ENCODE peak calls at places on chromosomes 2 and 18, in seven cellular contexts. D, W, J, L, B, T and I are unnamed samples.

GRCh38 chr18:7575465-7576026 is 8.4 kb downstream of the PTPRM start:
- DNase-seq in D (peak), W (no peak), J (no peak), L (no peak), B (no peak), T (no peak), I (no peak)

GRCh38 chr2:3279236-3279960 is 98.2 kb downstream of the EIPR1 start:
- DNase-seq in D (no peak), W (no peak), J (peak), L (no peak), B (no peak), T (peak), I (no peak)

GRCh38 chr2:45688479-45689298 is 37.2 kb downstream of the PRKCE start:
- DNase-seq in D (no peak), W (no peak), J (no peak), L (no peak), B (no peak), T (no peak), I (no peak)

GRCh38 chr2:110748489-110748867 is 16.1 kb downstream of the ACOXL start:
- DNase-seq in D (no peak), W (no peak), J (peak), L (no peak), B (no peak), T (no peak), I (no peak)

GRCh38 chr2:219484343-219485200 is 14.1 kb upstream of the GMPPA start:
- DNase-seq in D (no peak), W (no peak), J (no peak), L (no peak), B (peak), T (no peak), I (no peak)

GRCh38 chr2:95670167-95670566 is 78.4 kb downstream of the TRIM43 start:
- DNase-seq in D (no peak), W (no peak), J (no peak), L (no peak), B (no peak), T (no peak), I (no peak)

GRCh38 chr2:84870306-84870705 is 10.6 kb downstream of the TRABD2A start:
- DNase-seq in D (no peak), W (no peak), J (peak), L (no peak), B (no peak), T (no peak), I (no peak)

GRCh38 chr18:3016584-3017292 is 3.8 kb upstream of the LPIN2 start:
- DNase-seq in D (no peak), W (no peak), J (no peak), L (no peak), B (no peak), T (no peak), I (no peak)

GRCh38 chr18:7388752-7389151 is 157.9 kb downstream of the LRRC30 start:
- DNase-seq in D (no peak), W (peak), J (no peak), L (no peak), B (no peak), T (no peak), I (no peak)

GRCh38 chr2:5895284-5895683 is 203.1 kb downstream of the SOX11 start:
- DNase-seq in D (no peak), W (no peak), J (no peak), L (no peak), B (no peak), T (no peak), I (no peak)

GRCh38 chr2:5898667-5899066 is 206.5 kb downstream of the SOX11 start:
- DNase-seq in D (no peak), W (no peak), J (no peak), L (no peak), B (no peak), T (no peak), I (no peak)

GRCh38 chr2:5897249-5897648 is 205.1 kb downstream of the SOX11 start:
- DNase-seq in D (no peak), W (no peak), J (no peak), L (no peak), B (no peak), T (no peak), I (no peak)

GRCh38 chr2:5894355-5894754 is 202.2 kb downstream of the SOX11 start:
- DNase-seq in D (no peak), W (no peak), J (no peak), L (no peak), B (no peak), T (no peak), I (no peak)
- TF ChIP-seq CTCF in D (no peak), W (no peak), J (no peak), L (no peak), B (no peak), T (no peak), I (no peak)

GRCh38 chr18:44900627-44901026 is 219.9 kb downstream of the SETBP1 start:
- DNase-seq in D (peak), W (no peak), J (no peak), L (no peak), B (no peak), T (no peak), I (no peak)

GRCh38 chr18:44898536-44898935 is 217.8 kb downstream of the SETBP1 start:
- DNase-seq in D (peak), W (no peak), J (no peak), L (no peak), B (no peak), T (no peak), I (no peak)

GRCh38 chr18:44899832-44900231 is 219.1 kb downstream of the SETBP1 start:
- DNase-seq in D (no peak), W (no peak), J (no peak), L (no peak), B (no peak), T (no peak), I (no peak)

GRCh38 chr18:44903327-44903726 is 222.6 kb downstream of the SETBP1 start:
- DNase-seq in D (no peak), W (no peak), J (no peak), L (no peak), B (no peak), T (no peak), I (no peak)

DNA sequence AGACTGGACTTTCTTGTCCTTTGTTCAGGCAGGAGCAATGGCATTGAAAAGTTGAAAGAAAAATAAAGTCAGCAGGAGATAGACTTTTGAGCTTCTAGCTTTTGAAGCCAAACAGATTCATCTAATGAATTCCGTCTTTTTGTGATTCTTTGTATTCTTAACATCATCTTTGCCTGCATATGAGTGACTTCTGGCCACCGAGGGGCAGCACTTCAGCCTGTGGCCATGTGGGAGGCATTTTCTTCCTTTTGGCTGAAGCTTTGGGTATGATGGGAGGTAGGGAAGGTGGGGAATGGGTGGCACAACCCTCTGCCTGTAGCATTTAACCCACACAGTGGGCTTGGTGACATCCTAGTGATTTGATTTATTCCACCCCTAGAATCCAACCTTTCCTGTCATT is 220.6 kb downstream of the SETBP1 start:
- DNase-seq in D (no peak), W (no peak), J (no peak), L (no peak), B (no peak), T (no peak), I (no peak)
- TF ChIP-seq CTCF in D (peak), W (peak), J (peak), L (peak), B (peak), T (no peak), I (no peak)

GRCh38 chr2:41283079-41283765 is 764.6 kb upstream of the PKDCC start:
- DNase-seq in D (no peak), W (no peak), J (no peak), L (no peak), B (no peak), T (no peak), I (no peak)
- TF ChIP-seq CTCF in D (no peak), W (no peak), J (no peak), L (peak), B (no peak), T (no peak), I (no peak)

GRCh38 chr18:46290440-46291020 is 186.3 kb downstream of the HAUS1 start:
- DNase-seq in D (no peak), W (no peak), J (peak), L (no peak), B (no peak), T (no peak), I (no peak)
- TF ChIP-seq CTCF in D (no peak), W (no peak), J (no peak), L (no peak), B (no peak), T (no peak), I (no peak)

GRCh38 chr18:44882163-44882881 is 201.6 kb downstream of the SETBP1 start:
- DNase-seq in D (no peak), W (no peak), J (no peak), L (no peak), B (no peak), T (no peak), I (no peak)

GRCh38 chr18:44880170-44880569 is 199.5 kb downstream of the SETBP1 start:
- DNase-seq in D (no peak), W (no peak), J (no peak), L (no peak), B (no peak), T (no peak), I (no peak)

GRCh38 chr18:44887227-44887631 is 206.5 kb downstream of the SETBP1 start:
- DNase-seq in D (peak), W (no peak), J (peak), L (peak), B (peak), T (no peak), I (peak)

GRCh38 chr18:44884446-44884845 is 203.8 kb downstream of the SETBP1 start:
- DNase-seq in D (peak), W (no peak), J (no peak), L (no peak), B (no peak), T (no peak), I (no peak)

GRCh38 chr18:44885507-44885906 is 204.8 kb downstream of the SETBP1 start:
- DNase-seq in D (no peak), W (no peak), J (no peak), L (no peak), B (no peak), T (no peak), I (no peak)
- TF ChIP-seq CTCF in D (no peak), W (no peak), J (no peak), L (no peak), B (no peak), T (no peak), I (no peak)

GRCh38 chr2:204885747-204886146 is 340.5 kb downstream of the PARD3B start:
- DNase-seq in D (no peak), W (no peak), J (no peak), L (no peak), B (no peak), T (no peak), I (no peak)
- TF ChIP-seq CTCF in D (no peak), W (no peak), J (no peak), L (peak), B (peak), T (no peak), I (no peak)

GRCh38 chr2:59184281-59185020 is 943.3 kb upstream of the FANCL start:
- DNase-seq in D (peak), W (no peak), J (no peak), L (no peak), B (peak), T (no peak), I (no peak)

GRCh38 chr2:59183070-59183469 is 941.9 kb upstream of the FANCL start:
- DNase-seq in D (no peak), W (no peak), J (no peak), L (no peak), B (no peak), T (no peak), I (no peak)

GRCh38 chr2:59180111-59180510 is 939.0 kb upstream of the FANCL start:
- DNase-seq in D (no peak), W (no peak), J (no peak), L (no peak), B (no peak), T (no peak), I (no peak)

GRCh38 chr2:59181347-59181746 is 940.2 kb upstream of the FANCL start:
- DNase-seq in D (no peak), W (no peak), J (no peak), L (no peak), B (no peak), T (no peak), I (no peak)

GRCh38 chr2:59182249-59182648 is 941.1 kb upstream of the FANCL start:
- DNase-seq in D (no peak), W (peak), J (no peak), L (no peak), B (peak), T (no peak), I (no peak)
- TF ChIP-seq CTCF in D (peak), W (peak), J (no peak), L (peak), B (peak), T (no peak), I (no peak)

GRCh38 chr2:62941413-62941812 is 109.2 kb upstream of the OTX1 start:
- DNase-seq in D (no peak), W (no peak), J (no peak), L (no peak), B (no peak), T (no peak), I (no peak)
- TF ChIP-seq CTCF in D (no peak), W (no peak), J (no peak), L (no peak), B (peak), T (no peak), I (no peak)

DNA sequence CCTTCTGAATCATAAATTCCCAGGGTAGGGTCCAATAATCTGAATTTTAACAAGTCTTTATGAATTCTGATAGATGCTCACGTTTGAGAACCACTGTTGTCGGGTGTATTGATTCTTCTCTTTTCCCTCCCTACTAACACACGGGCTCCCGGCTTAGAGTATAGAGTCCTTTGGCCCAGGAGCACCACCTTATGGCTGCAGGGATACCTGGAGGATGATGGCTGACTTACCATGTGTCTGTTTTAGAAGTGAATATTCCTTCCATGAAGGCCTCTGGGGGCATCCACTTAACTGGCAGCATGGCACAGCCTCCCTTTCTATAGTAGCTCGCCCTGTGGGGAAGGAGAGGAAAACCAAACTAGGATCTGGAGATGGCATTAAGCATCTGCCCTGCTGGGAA is 91.7 kb downstream of the CLIP4 start:
- DNase-seq in D (no peak), W (no peak), J (no peak), L (no peak), B (no peak), T (no peak), I (no peak)
- TF ChIP-seq CTCF in D (no peak), W (no peak), J (no peak), L (no peak), B (no peak), T (no peak), I (no peak)